ENCODE peak calls at places on chromosomes 6 and 20, in four cellular contexts. H is WTC11, T is SK-N-SH, W is GM12878. Z is an unnamed sample.

GRCh38 chr20:36628076-36628475 is 17.9 kb downstream of the SLA2 start:
- DNase-seq in H (no peak), W (no peak), T (no peak), Z (no peak)

GRCh38 chr6:142008776-142009175 is 123.9 kb upstream of the GJE1 start:
- DNase-seq in T (no peak), H (no peak), W (no peak), Z (no peak)

GRCh38 chr6:18118330-18118729 is 4.1 kb downstream of the NHLRC1 start:
- DNase-seq in T (no peak), H (no peak), W (no peak), Z (no peak)

GRCh38 chr6:108531332-108531731 is 29.4 kb upstream of the FOXO3 start:
- DNase-seq in W (no peak), T (no peak), H (no peak), Z (no peak)

GRCh38 chr20:38304845-38305447 is 990 bp downstream of the BPI start:
- DNase-seq in H (peak; percentile 85), T (peak; percentile 33), W (no peak), Z (peak; percentile 52)

GRCh38 chr6:89999995-90000825 is 105.9 kb downstream of the GJA10 start:
- DNase-seq in H (no peak), T (no peak), W (no peak), Z (no peak)

GRCh38 chr6:30890646-30891449 is 6.5 kb downstream of the DDR1 start:
- DNase-seq in T (peak; percentile 27), W (no peak), H (no peak), Z (no peak)

GRCh38 chr20:31542201-31542842 is 28.1 kb downstream of the HM13 start:
- DNase-seq in H (no peak), T (no peak), W (no peak), Z (no peak)

GRCh38 chr20:1252416-1252815 is 13.7 kb upstream of the SNPH start:
- DNase-seq in W (no peak), H (no peak), T (no peak), Z (peak; percentile 52)

GRCh38 chr6:101705866-101706265 is 312.4 kb downstream of the GRIK2 start:
- DNase-seq in H (no peak), T (no peak), W (no peak), Z (no peak)

GRCh38 chr20:44549123-44549522 is 27.3 kb upstream of the SERINC3 start:
- DNase-seq in H (no peak), T (no peak), W (no peak), Z (no peak)

GRCh38 chr20:32163951-32164350 is 43.6 kb downstream of the PLAGL2 start:
- DNase-seq in H (no peak), W (no peak), T (no peak), Z (no peak)

GRCh38 chr6:23621026-23621425 is 505.0 kb upstream of the NRSN1 start:
- DNase-seq in W (no peak), T (no peak), H (no peak), Z (no peak)

GRCh38 chr20:25195962-25196700 is 619 bp downstream of the ENTPD6 start:
- DNase-seq in W (no peak), T (no peak), H (peak; percentile 61), Z (no peak)

GRCh38 chr6:5672581-5673011 is 334.1 kb downstream of the NRN1 start:
- DNase-seq in T (no peak), W (no peak), H (no peak), Z (peak; percentile 23)

GRCh38 chr6:113486172-113486571 is 371.0 kb upstream of the MARCKS start:
- DNase-seq in T (no peak), H (no peak), W (no peak), Z (no peak)

GRCh38 chr6:81759782-81760181 is 7.3 kb upstream of the TENT5A start:
- DNase-seq in H (no peak), W (no peak), T (no peak), Z (no peak)

GRCh38 chr6:56370591-56371198 is 123.3 kb upstream of the COL21A1 start:
- DNase-seq in H (no peak), W (peak; percentile 34), T (peak; percentile 51), Z (no peak)

GRCh38 chr6:35718911-35719381 is 17.9 kb upstream of the ARMC12 start:
- DNase-seq in T (no peak), H (no peak), W (no peak), Z (no peak)

GRCh38 chr20:23666189-23666588 is 22.6 kb downstream of the CST4 start:
- DNase-seq in T (no peak), H (no peak), W (no peak), Z (no peak)

GRCh38 chr6:47983491-47983890 is 127.5 kb downstream of the PTCHD4 start:
- DNase-seq in W (no peak), H (no peak), T (no peak), Z (no peak)

GRCh38 chr6:29376003-29376402 is 912 bp upstream of the OR12D3 start:
- DNase-seq in W (no peak), H (no peak), T (no peak), Z (no peak)

GRCh38 chr6:43129434-43130194 is 41.5 kb upstream of the SRF start:
- DNase-seq in T (peak; percentile 84), W (no peak), H (peak; percentile 58), Z (peak; percentile 62)

GRCh38 chr6:28777147-28777461 is 146.7 kb downstream of the TRIM27 start:
- DNase-seq in H (no peak), W (no peak), T (no peak), Z (peak; percentile 11)

GRCh38 chr6:165983112-165984072 is 184.3 kb downstream of the TBXT start:
- DNase-seq in H (no peak), T (no peak), W (no peak), Z (no peak)

DNA sequence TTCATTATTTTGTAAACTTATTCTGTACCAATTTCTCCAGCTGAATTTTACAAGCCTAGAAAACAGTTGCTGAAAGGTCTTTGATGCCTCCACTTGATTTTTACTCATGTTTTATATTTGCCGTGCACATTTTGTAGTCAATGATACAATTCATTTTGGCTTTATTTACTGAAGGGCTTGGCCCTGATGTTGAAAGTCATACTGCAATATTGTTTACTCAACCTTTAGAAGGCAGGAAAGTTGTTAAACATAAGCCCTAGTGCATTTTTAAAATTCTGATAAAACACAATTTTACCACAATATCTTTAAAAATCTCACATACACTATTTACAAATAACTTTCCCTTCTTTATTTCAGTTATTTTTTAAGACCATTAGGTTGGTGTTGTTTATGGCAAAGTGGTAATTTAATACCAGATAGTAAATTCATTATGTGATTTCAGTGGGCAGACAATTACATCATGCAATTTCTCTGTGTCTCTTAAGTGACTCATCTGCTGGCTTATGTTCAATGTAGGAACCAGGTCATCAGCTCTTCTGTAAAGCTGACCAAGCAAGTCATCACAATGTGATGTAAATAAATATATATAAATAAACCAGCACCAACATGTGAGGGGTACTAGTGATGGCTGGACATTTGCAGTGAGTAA is 121.1 kb upstream of the SLC35B3 start:
- DNase-seq in H (no peak), W (no peak), T (no peak), Z (no peak)
- TF ChIP-seq USF1 in H (no peak), W (no peak), T (no peak), Z (no peak)

DNA sequence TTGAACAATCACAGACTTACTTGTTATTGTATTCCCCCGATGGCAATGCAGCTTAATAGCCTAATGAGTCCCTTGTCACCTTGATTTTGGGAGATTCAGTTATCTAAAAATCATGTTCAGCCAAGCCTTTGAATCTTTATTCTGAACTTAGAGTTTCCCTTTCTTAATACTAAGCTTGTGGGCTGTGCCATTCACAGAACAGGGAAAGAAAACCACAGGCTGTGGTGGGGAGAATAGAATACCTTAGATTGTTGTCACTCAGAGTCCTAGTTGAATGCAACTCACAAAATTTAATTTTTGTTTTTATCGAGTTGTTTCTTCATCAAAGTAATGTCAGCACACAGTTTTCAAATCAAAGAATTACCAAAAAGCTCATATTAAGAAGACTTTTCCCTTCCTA is 37.4 kb downstream of the RFPL4B start:
- DNase-seq in H (no peak), T (no peak), W (no peak), Z (no peak)
- TF ChIP-seq USF1 in H (no peak), T (no peak), W (no peak), Z (no peak)

DNA sequence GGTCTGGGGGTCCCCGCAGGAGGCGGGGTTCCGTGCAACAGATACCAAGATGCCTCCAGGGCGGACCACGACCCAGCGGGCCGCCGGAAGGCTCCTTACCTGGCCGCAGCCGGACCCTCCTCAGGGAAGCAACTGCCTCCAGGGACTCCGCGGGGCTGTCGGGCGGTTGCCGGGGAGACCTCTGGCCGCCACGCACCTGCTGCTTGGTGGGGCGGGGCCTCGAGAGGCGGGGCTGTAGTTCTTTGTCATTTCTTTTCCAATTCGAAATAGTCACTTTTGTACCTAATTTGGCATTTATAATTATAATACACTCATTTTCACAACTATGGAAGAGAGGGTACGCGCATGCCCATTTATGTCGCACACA is 646 bp downstream of the AK9 start:
- DNase-seq in T (peak; percentile 62), W (no peak), H (peak; percentile 88), Z (peak; percentile 72)
- TF ChIP-seq USF1 in T (no peak), W (no peak), H (no peak), Z (no peak)

GRCh38 chr6:13009465-13009864 is 292.9 kb downstream of the PHACTR1 start:
- DNase-seq in T (no peak), H (no peak), W (no peak), Z (no peak)
- TF ChIP-seq USF1 in T (no peak), H (no peak), W (no peak), Z (no peak)

GRCh38 chr6:125102901-125103300 is 50.7 kb upstream of the TPD52L1 start:
- DNase-seq in T (no peak), H (no peak), W (no peak), Z (no peak)
- TF ChIP-seq USF1 in T (no peak), H (no peak), W (no peak), Z (no peak)

DNA sequence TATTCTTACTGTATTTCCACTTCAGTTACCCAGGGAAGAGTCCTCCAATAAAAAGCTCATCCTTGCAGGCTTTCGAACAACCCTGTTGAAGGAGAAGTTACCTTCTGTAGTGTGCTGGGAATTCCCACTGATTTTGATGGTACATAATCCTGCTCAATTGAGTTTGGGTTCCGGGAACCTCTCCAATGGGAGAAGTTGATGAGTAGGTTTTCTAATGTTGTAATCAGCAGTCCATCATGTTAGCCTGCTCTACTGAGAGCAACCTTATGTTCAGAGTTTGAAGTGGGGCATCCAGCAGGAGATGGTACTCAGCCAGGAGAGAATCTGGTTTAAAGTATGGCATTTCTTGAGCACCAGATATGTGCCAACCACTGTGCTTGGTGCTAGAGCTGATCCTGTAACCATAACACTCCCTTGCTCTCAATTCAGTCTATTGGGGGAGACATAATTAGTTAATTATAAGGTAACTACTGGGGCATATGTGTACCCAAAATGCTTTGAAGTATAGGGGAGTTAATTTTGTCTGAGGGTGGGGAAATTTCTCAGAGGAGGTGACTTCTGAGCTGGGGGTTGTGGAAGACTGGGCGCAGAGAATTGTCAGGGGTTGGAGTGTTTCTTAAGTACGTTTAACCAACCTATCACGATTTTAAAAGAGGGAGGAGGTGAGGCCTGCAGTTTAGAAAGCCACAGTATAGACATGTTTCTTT is 2.1 kb downstream of the TOP1 start:
- DNase-seq in H (no peak), T (no peak), W (no peak), Z (peak; percentile 33)
- TF ChIP-seq USF1 in H (no peak), T (no peak), W (no peak), Z (no peak)

GRCh38 chr6:160733045-160733646 is 31.1 kb downstream of the PLG start:
- DNase-seq in W (no peak), T (peak; percentile 35), H (peak; percentile 47), Z (peak; percentile 43)
- TF ChIP-seq USF1 in W (no peak), T (no peak), H (no peak), Z (no peak)

Z was measured in K562.